ENCODE peak calls at places on chromosomes 12 and 14, in six cellular contexts. X, A, V, T, G and B are unnamed samples.

GRCh38 chr14:58907803-58908202 is 270.0 kb downstream of the DACT1 start:
- DNase-seq in X (no peak), A (no peak), V (no peak), T (no peak), G (no peak), B (no peak)

GRCh38 chr14:77303417-77304156 is 17.1 kb downstream of the POMT2 start:
- DNase-seq in X (no peak), A (no peak), V (peak), T (peak), G (peak), B (no peak)

GRCh38 chr12:78864483-78865296 is at the start of gene SYT1:
- DNase-seq in X (no peak), A (no peak), V (peak), T (peak), G (peak), B (no peak)

GRCh38 chr14:97841762-97842161 is 1044.6 kb downstream of the VRK1 start:
- DNase-seq in X (no peak), A (no peak), V (no peak), T (no peak), G (no peak), B (no peak)

GRCh38 chr12:54383041-54383609 is 1.4 kb downstream of the ZNF385A start:
- DNase-seq in X (no peak), A (no peak), V (peak), T (no peak), G (peak), B (no peak)

GRCh38 chr14:77084991-77085390 is 13.1 kb upstream of the CIPC start:
- DNase-seq in X (no peak), A (no peak), V (no peak), T (no peak), G (no peak), B (no peak)

GRCh38 chr12:56928262-56928661 is 5.9 kb downstream of the SDR9C7 start:
- DNase-seq in X (no peak), A (no peak), V (no peak), T (no peak), G (no peak), B (no peak)

GRCh38 chr14:23154876-23155587 is 28.4 kb downstream of the SLC7A8 start:
- DNase-seq in X (peak), A (no peak), V (peak), T (no peak), G (peak), B (peak)

GRCh38 chr14:87745507-87746118 is 247.4 kb downstream of the GALC start:
- DNase-seq in X (no peak), A (no peak), V (peak), T (peak), G (peak), B (no peak)

GRCh38 chr12:95277139-95277538 is 59.5 kb downstream of the VEZT start:
- DNase-seq in X (no peak), A (no peak), V (peak), T (no peak), G (peak), B (no peak)

GRCh38 chr14:100408350-100409015 is 85.3 kb downstream of the SLC25A47 start:
- DNase-seq in X (no peak), A (no peak), V (no peak), T (no peak), G (peak), B (no peak)

GRCh38 chr14:50082784-50083466 is 33.4 kb downstream of the VCPKMT start:
- DNase-seq in X (peak), A (peak), V (no peak), T (no peak), G (no peak), B (peak)

GRCh38 chr12:62730649-62731377 is 204.1 kb downstream of the PPM1H start:
- DNase-seq in X (no peak), A (no peak), V (peak), T (no peak), G (peak), B (no peak)

GRCh38 chr12:30026621-30027234 is 243.0 kb upstream of the TMTC1 start:
- DNase-seq in X (no peak), A (no peak), V (peak), T (no peak), G (peak), B (no peak)

GRCh38 chr12:31732926-31733548 is 4.2 kb upstream of the AMN1 start:
- DNase-seq in X (no peak), A (no peak), V (peak), T (no peak), G (peak), B (no peak)

GRCh38 chr14:24251880-24252288 is 9.5 kb upstream of the TINF2 start:
- DNase-seq in X (no peak), A (no peak), V (peak), T (no peak), G (peak), B (no peak)

GRCh38 chr12:71469235-71469873 is 29.8 kb downstream of the LGR5 start:
- DNase-seq in X (no peak), A (no peak), V (no peak), T (no peak), G (peak), B (no peak)

GRCh38 chr14:49882826-49883694 is 9.8 kb upstream of the ARF6 start:
- DNase-seq in X (no peak), A (no peak), V (no peak), T (no peak), G (peak), B (no peak)